ENCODE peak calls at places on chromosomes 13 and 19, in five cellular contexts. T, K, E, A and P are unnamed samples. For H3K36me3, the result is how much of the 10 kb centered on the place peaks cover.

GRCh38 chr19:55377356-55378131 is 918 bp downstream of the TMEM190 start:
- DNase-seq in E (no peak), A (no peak), T (no peak), K (no peak), P (peak)

GRCh38 chr13:100244431-100244830 is 155.5 kb downstream of the PCCA start:
- DNase-seq in E (no peak), K (no peak), A (no peak), T (no peak), P (no peak)

GRCh38 chr19:16330368-16330801 is 5.8 kb downstream of the KLF2 start:
- DNase-seq in T (peak), A (no peak), K (peak), E (peak), P (no peak)

GRCh38 chr19:8445488-8446001 is 770 bp downstream of the HNRNPM start:
- DNase-seq in E (peak), K (no peak), A (no peak), T (peak), P (peak)

GRCh38 chr13:114166381-114167131 is 12.5 kb upstream of the CFAP97D2 start:
- DNase-seq in T (no peak), K (no peak), E (no peak), A (no peak), P (peak)

GRCh38 chr13:46633416-46633815 is 80.4 kb downstream of the LRCH1 start:
- DNase-seq in T (no peak), A (no peak), K (peak), E (no peak), P (no peak)

GRCh38 chr13:50123002-50123401 is 107.8 kb downstream of the KCNRG start:
- DNase-seq in E (no peak), A (no peak), T (no peak), K (no peak), P (peak)

GRCh38 chr13:29681859-29682258 is 86.4 kb upstream of the SLC7A1 start:
- DNase-seq in T (no peak), K (no peak), A (no peak), E (no peak), P (no peak)

GRCh38 chr13:30224732-30225131 is 82.6 kb downstream of the KATNAL1 start:
- DNase-seq in A (no peak), E (no peak), K (peak), T (no peak), P (no peak)

DNA sequence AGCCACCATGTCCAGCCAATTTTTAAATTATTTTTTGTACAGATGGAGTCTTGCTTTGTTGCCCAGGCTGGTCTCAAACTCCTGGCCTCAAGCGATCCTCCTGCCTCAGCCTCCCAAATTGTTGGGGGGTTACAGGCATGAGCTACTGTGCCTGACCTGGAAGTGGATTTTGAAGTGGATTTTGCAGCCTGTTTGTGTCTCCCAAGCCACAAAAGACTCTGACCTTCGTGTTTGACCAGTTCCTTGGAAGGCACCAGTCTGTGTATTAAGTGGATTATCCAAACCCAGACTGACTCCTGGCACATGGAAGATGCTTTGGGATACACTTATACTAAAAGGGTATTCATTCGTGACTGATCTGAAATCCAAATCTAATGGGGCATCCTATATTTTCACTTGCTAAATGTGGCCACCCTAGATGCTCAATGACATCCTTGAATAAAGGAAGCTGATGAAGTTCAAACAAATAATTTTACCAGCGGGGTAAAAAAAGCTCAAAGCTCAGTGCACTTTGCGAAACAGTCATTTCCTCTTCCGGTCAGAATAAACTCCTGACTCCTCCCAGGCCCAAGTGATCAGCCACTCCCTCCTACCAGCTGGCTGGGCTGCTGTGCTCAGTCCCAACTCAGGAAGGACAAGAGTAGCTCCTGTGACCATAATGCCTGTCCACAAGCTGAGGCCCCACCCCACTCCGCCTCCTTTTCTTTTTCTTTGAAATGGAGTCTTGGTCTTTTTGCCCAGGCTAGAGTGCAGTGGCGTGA is 32.6 kb upstream of the GATAD2A start:
- DNase-seq in E (peak), K (peak), T (peak), A (peak), P (no peak)
- H3K4me3 ChIP-seq in E (no peak), K (no peak), T (peak), A (peak), P (no peak)

GRCh38 chr13:93268327-93269028 is 41.9 kb downstream of the GPC6 start:
- DNase-seq in A (no peak), E (no peak), T (no peak), K (no peak), P (no peak)

GRCh38 chr13:93262729-93263128 is 36.1 kb downstream of the GPC6 start:
- DNase-seq in T (no peak), A (no peak), E (no peak), K (peak), P (no peak)

GRCh38 chr13:93270769-93271753 is 44.5 kb downstream of the GPC6 start:
- DNase-seq in A (peak), K (no peak), T (no peak), E (no peak), P (no peak)

GRCh38 chr13:93265800-93266199 is 39.2 kb downstream of the GPC6 start:
- DNase-seq in T (no peak), K (no peak), A (no peak), E (no peak), P (no peak)

DNA sequence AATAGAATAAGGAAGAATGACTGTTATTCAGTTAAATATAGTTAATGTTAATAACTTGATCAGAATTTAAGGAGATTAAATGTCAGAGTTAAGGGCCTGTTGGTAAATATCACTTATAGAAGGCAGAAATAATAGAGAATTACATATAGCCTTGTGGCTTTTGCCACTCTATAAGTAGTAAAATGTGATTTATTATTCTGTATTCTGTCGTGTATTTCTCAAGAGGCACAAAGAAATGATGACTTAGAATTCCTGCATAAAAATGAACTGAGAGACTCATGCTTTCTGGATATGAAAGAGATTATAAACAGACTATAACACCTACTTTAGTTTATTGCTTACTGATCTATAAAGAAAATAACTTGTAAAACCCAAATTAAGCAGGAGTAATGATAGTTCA is 40.1 kb downstream of the GPC6 start:
- DNase-seq in K (no peak), T (no peak), A (peak), E (no peak), P (no peak)
- H3K36me3 ChIP-seq in K (under half), T (under half), A (under half), E (under half), P (under half)

GRCh38 chr19:38252385-38252784 is 3.8 kb downstream of the PPP1R14A start:
- DNase-seq in A (no peak), T (no peak), K (no peak), E (no peak), P (no peak)
- H3K4me3 ChIP-seq in A (no peak), T (no peak), K (no peak), E (peak), P (no peak)

DNA sequence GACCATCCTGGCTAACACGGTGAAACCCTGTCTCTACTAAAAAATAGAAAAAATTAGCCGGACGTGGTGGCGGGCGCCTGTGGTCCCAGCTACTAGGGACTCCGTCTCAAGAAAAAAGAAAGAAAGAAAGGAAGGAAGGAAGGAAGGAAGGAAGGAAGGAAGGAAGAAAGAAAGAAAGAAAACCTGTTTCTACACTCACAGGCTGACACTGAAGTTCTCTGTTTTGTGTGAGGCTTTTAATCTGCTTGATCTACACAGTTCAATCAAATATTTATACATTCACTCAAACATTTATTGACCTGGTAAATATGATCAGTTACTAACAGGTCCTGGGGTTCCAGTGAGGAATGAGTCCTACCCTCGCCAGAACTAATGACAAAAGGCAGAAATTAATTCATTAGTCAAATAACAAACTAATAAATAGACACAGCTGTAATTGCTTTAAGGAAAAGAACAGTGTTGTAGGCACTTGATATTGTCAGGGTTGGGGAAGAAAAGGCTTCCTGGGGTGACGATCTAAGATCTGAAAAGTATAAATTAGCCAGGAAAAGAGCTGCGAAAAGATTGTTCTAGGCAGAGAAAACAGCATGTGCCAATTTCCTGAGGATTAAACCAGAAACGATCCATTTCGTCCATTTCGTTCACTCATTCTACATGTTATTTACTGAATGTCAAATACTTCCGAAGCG is 814 bp upstream of the CHAF1A start:
- DNase-seq in E (no peak), T (no peak), K (no peak), A (no peak), P (no peak)
- H3K36me3 ChIP-seq in E (under half), T (under half), K (under half), A (under half), P (under half)

GRCh38 chr19:6590458-6591319 is at the start of gene CD70:
- DNase-seq in A (peak), T (peak), E (no peak), K (no peak), P (peak)
- H3K4me3 ChIP-seq in A (peak), T (peak), E (no peak), K (no peak), P (peak)

GRCh38 chr19:4843647-4843965 is 12.1 kb upstream of the TICAM1 start:
- DNase-seq in K (no peak), T (no peak), E (no peak), A (no peak), P (no peak)

GRCh38 chr19:4844348-4845179 is 13.1 kb upstream of the TICAM1 start:
- DNase-seq in K (no peak), A (no peak), T (no peak), E (no peak), P (no peak)

GRCh38 chr19:4851551-4852290 is 15.7 kb downstream of the PLIN3 start:
- DNase-seq in K (peak), T (peak), E (peak), A (peak), P (peak)

GRCh38 chr19:4849019-4849418 is 17.5 kb upstream of the TICAM1 start:
- DNase-seq in K (no peak), E (no peak), T (no peak), A (no peak), P (no peak)

GRCh38 chr19:4847190-4847973 is 15.9 kb upstream of the TICAM1 start:
- DNase-seq in E (no peak), A (no peak), K (no peak), T (no peak), P (no peak)
- H3K36me3 ChIP-seq in E (half or more), A (under half), K (half or more), T (under half), P (under half)